ENCODE peak calls at places on chromosomes 4 and X, in eight cellular contexts. P is NCI-H69; G is HL-60; E is cardiac muscle cell; T is neuronal stem cell; U is activated T-cell treated with anti-CD3 and anti-CD28 coated beads, Interleukin-2, amount 50 U/mL, for 4 hours; R is GDM1; Z is iris pigment epithelial cell. B is an unnamed sample.

GRCh38 chr4:121140712-121141111 is 23.4 kb downstream of the TNIP3 start:
- DNase-seq in U (no peak), Z (peak; percentile 66), T (no peak), G (no peak), R (no peak), P (no peak), E (peak; percentile 65), B (no peak)

GRCh38 chrX:10169180-10169579 is 12.4 kb downstream of the CLCN4 start:
- DNase-seq in U (no peak), E (no peak), R (no peak), T (no peak), G (no peak), Z (no peak), P (no peak), B (no peak)

GRCh38 chr4:105088110-105088879 is 58.4 kb upstream of the TET2 start:
- DNase-seq in R (no peak), G (peak; percentile 33), U (no peak), T (no peak), Z (peak; percentile 85), P (peak; percentile 16), E (peak; percentile 95), B (no peak)

GRCh38 chr4:138845051-138845450 is 170.5 kb upstream of the NOCT start:
- DNase-seq in P (no peak), G (no peak), E (no peak), U (no peak), R (no peak), T (no peak), Z (no peak), B (no peak)

GRCh38 chrX:73855546-73855945 is 292.5 kb downstream of the CHIC1 start:
- DNase-seq in Z (peak; percentile 74), P (peak; percentile 51), T (peak; percentile 47), U (peak; percentile 66), R (peak; percentile 54), G (peak; percentile 68), E (peak; percentile 77), B (peak; percentile 4)

GRCh38 chr4:137641554-137641953 is 109.3 kb upstream of the PCDH18 start:
- DNase-seq in G (no peak), E (peak; percentile 83), R (no peak), P (no peak), U (no peak), Z (peak; percentile 23), T (no peak), B (no peak)

GRCh38 chr4:129342820-129343219 is 246.9 kb downstream of the C4orf33 start:
- DNase-seq in U (no peak), R (no peak), P (no peak), G (peak; percentile 61), E (peak; percentile 91), T (no peak), Z (peak; percentile 89), B (peak; percentile 7)

GRCh38 chr4:122632396-122633143 is 11.7 kb upstream of the IL21 start:
- DNase-seq in P (peak; percentile 80), T (no peak), U (no peak), G (no peak), R (no peak), E (peak; percentile 7), Z (no peak), B (no peak)

GRCh38 chrX:39000802-39001201 is 199.5 kb downstream of the MID1IP1 start:
- DNase-seq in Z (no peak), U (no peak), E (no peak), G (no peak), T (no peak), R (no peak), P (peak; percentile 96), B (no peak)

GRCh38 chrX:3345281-3346081 is 971 bp downstream of the MXRA5 start:
- DNase-seq in E (peak; percentile 66), G (no peak), Z (peak; percentile 29), P (no peak), U (no peak), R (no peak), T (peak; percentile 23), B (no peak)

GRCh38 chr4:83124079-83124780 is 9.7 kb upstream of the PLAC8 start:
- DNase-seq in U (no peak), R (peak; percentile 50), T (no peak), P (no peak), G (peak; percentile 95), Z (no peak), E (no peak), B (peak; percentile 36)

GRCh38 chrX:67721321-67721720 is 177.5 kb downstream of the AR start:
- DNase-seq in G (no peak), T (no peak), Z (no peak), R (no peak), U (no peak), P (no peak), E (no peak), B (no peak)

GRCh38 chr4:76305971-76306881 is at the start of gene STBD1:
- DNase-seq in E (peak; percentile 65), R (peak; percentile 78), Z (peak; percentile 67), P (peak; percentile 72), U (no peak), G (peak; percentile 62), T (peak; percentile 73), B (peak; percentile 53)

GRCh38 chrX:66028936-66029335 is 10.9 kb downstream of the VSIG4 start:
- DNase-seq in Z (no peak), T (no peak), E (no peak), U (no peak), G (no peak), R (no peak), P (no peak), B (no peak)

GRCh38 chr4:38620527-38620926 is 43.5 kb upstream of the KLF3 start:
- DNase-seq in U (no peak), Z (no peak), R (no peak), G (no peak), E (no peak), P (no peak), T (no peak), B (no peak)

GRCh38 chrX:23494741-23495140 is 160.1 kb downstream of the PTCHD1 start:
- DNase-seq in Z (no peak), T (no peak), R (no peak), U (no peak), G (no peak), E (no peak), P (no peak), B (no peak)

GRCh38 chr4:82434949-82435348 is 4.6 kb downstream of the ENOPH1 start:
- DNase-seq in U (no peak), T (no peak), P (no peak), E (no peak), Z (no peak), G (no peak), R (no peak), B (no peak)

GRCh38 chr4:86497131-86497530 is 97.0 kb upstream of the PTPN13 start:
- DNase-seq in P (no peak), E (peak; percentile 38), U (no peak), G (no peak), R (no peak), Z (peak; percentile 12), T (no peak), B (no peak)

GRCh38 chr4:73583661-73584060 is 36.6 kb downstream of the RASSF6 start:
- DNase-seq in Z (no peak), U (no peak), P (no peak), G (no peak), T (no peak), R (no peak), E (no peak), B (no peak)

GRCh38 chr4:96164814-96165351 is 325.0 kb downstream of the PDHA2 start:
- DNase-seq in E (peak; percentile 93), U (no peak), G (no peak), Z (peak; percentile 91), P (no peak), R (no peak), T (no peak), B (no peak)

GRCh38 chrX:115047181-115047580 is 29.8 kb upstream of the IL13RA2 start:
- DNase-seq in T (no peak), E (no peak), Z (peak; percentile 49), U (no peak), R (no peak), G (no peak), P (no peak), B (no peak)

GRCh38 chrX:97629597-97629985 is 745.9 kb downstream of the RPA4 start:
- DNase-seq in R (no peak), U (no peak), P (peak; percentile 64), E (no peak), T (no peak), Z (no peak), G (no peak), B (no peak)

GRCh38 chr4:87949961-87950360 is 25.6 kb upstream of the SPP1 start:
- DNase-seq in U (no peak), R (no peak), E (peak; percentile 17), P (no peak), G (no peak), T (no peak), Z (peak; percentile 64), B (no peak)

GRCh38 chr4:38503689-38504395 is 160.2 kb upstream of the KLF3 start:
- DNase-seq in T (no peak), Z (no peak), E (no peak), P (no peak), G (no peak), R (no peak), U (no peak), B (no peak)

GRCh38 chrX:78106651-78106986 is 2.6 kb downstream of the PGK1 start:
- DNase-seq in R (peak; percentile 41), Z (no peak), G (peak; percentile 14), E (no peak), U (no peak), P (no peak), T (no peak), B (no peak)

GRCh38 chr4:186915816-186916215 is 192.2 kb upstream of the FAT1 start:
- DNase-seq in R (no peak), U (no peak), P (no peak), Z (peak; percentile 16), E (no peak), G (no peak), T (no peak), B (no peak)

GRCh38 chrX:6738518-6739470 is 203.9 kb upstream of the VCX3A start:
- DNase-seq in P (no peak), Z (no peak), E (no peak), G (no peak), U (no peak), R (no peak), T (no peak), B (no peak)

GRCh38 chr4:123037809-123038208 is 115.4 kb upstream of the NUDT6 start:
- DNase-seq in U (no peak), P (no peak), Z (peak; percentile 73), T (no peak), E (peak; percentile 53), G (no peak), R (no peak), B (no peak)

GRCh38 chrX:40109288-40110008 is 11.7 kb upstream of the BCOR start:
- DNase-seq in E (peak; percentile 73), R (peak; percentile 55), Z (peak; percentile 56), P (peak; percentile 83), G (peak; percentile 45), U (no peak), T (no peak), B (no peak)

GRCh38 chr4:76856183-76856969 is 41.6 kb downstream of the SOWAHB start:
- DNase-seq in U (no peak), Z (peak; percentile 69), G (peak; percentile 2), R (no peak), E (peak; percentile 48), T (no peak), P (no peak), B (no peak)

GRCh38 chr4:4269856-4270255 is 20.1 kb downstream of the LYAR start:
- DNase-seq in R (no peak), T (no peak), E (peak; percentile 64), Z (peak; percentile 81), G (no peak), U (no peak), P (no peak), B (no peak)

GRCh38 chrX:119237526-119238035 is 1.5 kb downstream of the PGRMC1 start:
- DNase-seq in Z (no peak), T (no peak), E (peak; percentile 5), U (no peak), G (no peak), R (no peak), P (peak; percentile 34), B (no peak)